ENCODE peak calls at places on chromosomes 5 and 9, in nine cellular contexts. U is tibial artery; R is SK-N-SH; M is fibroblast of lung; Y is astrocyte of the cerebellum; E is endothelial cell of umbilical vein; K is tibial nerve; C is BJ; G is CD8-positive, alpha-beta T cell. A is an unnamed sample.

GRCh38 chr9:14812806-14813205 is 90.3 kb upstream of the CER1 start:
- DNase-seq in C (no peak), R (no peak), G (no peak), E (no peak), M (no peak), K (no peak), U (no peak), Y (no peak), A (no peak)

GRCh38 chr5:50711280-50711679 is 44.8 kb downstream of the PARP8 start:
- DNase-seq in M (peak), K (no peak), C (no peak), R (peak), G (peak), E (no peak), U (no peak), Y (no peak), A (no peak)

GRCh38 chr5:96051401-96051830 is 89.8 kb upstream of the ELL2 start:
- DNase-seq in K (no peak), Y (no peak), U (no peak), R (no peak), M (no peak), G (no peak), E (no peak), C (no peak), A (no peak)

GRCh38 chr5:95966005-95966404 is 4.4 kb upstream of the ELL2 start:
- DNase-seq in R (no peak), K (no peak), U (no peak), E (no peak), C (no peak), G (no peak), Y (no peak), M (no peak), A (no peak)

GRCh38 chr5:127785098-127785927 is 82.1 kb downstream of the CCDC192 start:
- DNase-seq in E (no peak), U (no peak), G (no peak), M (peak), R (no peak), C (peak), K (no peak), Y (peak), A (peak)

GRCh38 chr5:9348296-9348996 is 197.4 kb downstream of the SEMA5A start:
- DNase-seq in C (peak), G (no peak), E (peak), M (peak), R (peak), U (no peak), Y (peak), K (no peak), A (peak)

GRCh38 chr9:112037281-112038016 is 137.6 kb downstream of the SUSD1 start:
- DNase-seq in R (no peak), M (peak), G (peak), C (peak), E (no peak), Y (no peak), K (no peak), U (no peak), A (peak)

GRCh38 chr5:54760182-54760935 is 225.0 kb downstream of the ESM1 start:
- DNase-seq in E (no peak), G (no peak), C (no peak), Y (no peak), U (no peak), M (peak), R (no peak), K (no peak), A (peak)

GRCh38 chr5:156411131-156411727 is 84.3 kb downstream of the SGCD start:
- DNase-seq in R (no peak), M (peak), G (no peak), Y (peak), U (no peak), C (peak), K (no peak), E (no peak), A (peak)

GRCh38 chr9:131557855-131558548 is 12.7 kb downstream of the PRRT1B start:
- DNase-seq in C (no peak), E (no peak), R (no peak), G (no peak), Y (no peak), U (no peak), K (no peak), M (no peak), A (no peak)

GRCh38 chr9:99602854-99603253 is 218.8 kb upstream of the NR4A3 start:
- DNase-seq in E (no peak), G (no peak), U (no peak), Y (no peak), K (no peak), C (no peak), M (no peak), R (no peak), A (no peak)

GRCh38 chr5:28324174-28324573 is 1285.8 kb upstream of the CDH9 start:
- DNase-seq in U (no peak), M (no peak), Y (no peak), K (no peak), G (no peak), E (no peak), C (no peak), R (no peak), A (no peak)

GRCh38 chr9:135379540-135380267 is 99.9 kb upstream of the PPP1R26 start:
- DNase-seq in E (no peak), K (no peak), Y (no peak), C (no peak), G (no peak), U (no peak), M (no peak), R (no peak), A (no peak)

GRCh38 chr9:95004452-95005275 is 278.2 kb downstream of the AOPEP start:
- DNase-seq in M (peak), K (peak), U (peak), R (peak), Y (no peak), E (peak), G (peak), C (no peak), A (no peak)

GRCh38 chr5:132498152-132498551 is 7.6 kb upstream of the IRF1 start:
- DNase-seq in M (no peak), C (no peak), Y (no peak), G (no peak), R (peak), U (peak), E (peak), K (peak), A (no peak)

GRCh38 chr9:2411459-2412215 is 209.9 kb upstream of the VLDLR start:
- DNase-seq in U (no peak), E (no peak), K (no peak), Y (peak), R (no peak), G (no peak), M (no peak), C (peak), A (peak)

GRCh38 chr5:68344447-68345111 is 129.0 kb downstream of the PIK3R1 start:
- DNase-seq in U (no peak), Y (no peak), E (peak), C (no peak), G (no peak), M (peak), K (no peak), R (no peak), A (no peak)

GRCh38 chr5:6659941-6660684 is 26.9 kb downstream of the SRD5A1 start:
- DNase-seq in M (no peak), U (no peak), K (no peak), E (no peak), C (no peak), G (no peak), R (no peak), Y (no peak), A (no peak)

GRCh38 chr9:135602789-135603481 is 36.4 kb downstream of the GLT6D1 start:
- DNase-seq in G (peak), R (peak), M (peak), E (peak), C (no peak), U (no peak), K (peak), Y (no peak), A (no peak)

GRCh38 chr5:137078171-137078665 is 420.9 kb downstream of the SPOCK1 start:
- DNase-seq in M (no peak), E (no peak), G (no peak), Y (no peak), U (no peak), K (no peak), R (no peak), C (no peak), A (no peak)

GRCh38 chr5:111063709-111064322 is 7.7 kb upstream of the TSLP start:
- DNase-seq in M (peak), G (no peak), K (no peak), Y (no peak), U (no peak), R (peak), C (no peak), E (no peak), A (no peak)

GRCh38 chr9:123176949-123177348 is 91.4 kb downstream of the STRBP start:
- DNase-seq in C (no peak), E (no peak), U (no peak), R (no peak), Y (no peak), K (no peak), M (no peak), G (no peak), A (no peak)

GRCh38 chr9:123174079-123174478 is 94.3 kb downstream of the STRBP start:
- DNase-seq in Y (no peak), K (no peak), M (no peak), U (no peak), R (no peak), E (no peak), C (no peak), G (no peak), A (no peak)

GRCh38 chr9:123169926-123170325 is 98.5 kb downstream of the STRBP start:
- DNase-seq in U (no peak), E (no peak), K (no peak), C (no peak), Y (no peak), G (no peak), R (no peak), M (no peak), A (no peak)

GRCh38 chr9:123176230-123176629 is 92.2 kb downstream of the STRBP start:
- DNase-seq in U (no peak), M (peak), R (no peak), Y (no peak), G (no peak), K (no peak), C (peak), E (peak), A (peak)

GRCh38 chr9:123174887-123175518 is 93.4 kb downstream of the STRBP start:
- DNase-seq in R (no peak), K (no peak), E (no peak), M (no peak), G (no peak), Y (no peak), C (no peak), U (no peak), A (no peak)
- H3K4me3 ChIP-seq in R (no peak), K (no peak), E (no peak), M (no peak), G (no peak), Y (no peak), C (no peak), U (no peak), A (no peak)

DNA sequence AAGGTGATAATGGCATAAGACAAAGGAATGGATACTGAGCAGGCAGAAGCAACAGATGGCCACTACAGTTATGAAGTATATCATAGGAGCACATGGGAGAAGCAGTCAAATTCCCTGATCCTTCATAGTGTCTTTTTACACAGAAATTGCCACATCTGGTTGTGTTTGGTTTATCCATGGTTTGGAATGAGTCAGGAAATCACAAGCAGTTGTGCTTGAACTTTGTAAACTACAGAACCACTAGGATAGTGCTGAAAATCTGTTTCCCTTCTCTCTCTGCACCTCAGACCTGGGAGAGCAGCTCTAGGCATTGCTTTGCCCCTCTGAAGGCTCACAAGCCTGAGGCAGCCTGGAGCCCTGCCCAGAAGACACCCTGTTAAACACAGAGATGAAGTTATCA is 134.0 kb downstream of the DMRT2 start:
- DNase-seq in C (no peak), K (no peak), R (no peak), Y (no peak), U (no peak), E (no peak), G (no peak), M (no peak), A (no peak)
- TF ChIP-seq CTCF in C (no peak), K (no peak), R (no peak), Y (no peak), U (no peak), E (no peak), G (no peak), M (no peak), A (no peak)

GRCh38 chr5:12245429-12245828 is 341.2 kb upstream of the CTNND2 start:
- DNase-seq in C (no peak), M (no peak), E (no peak), K (no peak), R (no peak), Y (no peak), U (no peak), G (no peak), A (no peak)

GRCh38 chr5:12248831-12249230 is 344.6 kb upstream of the CTNND2 start:
- DNase-seq in R (no peak), E (no peak), C (no peak), U (no peak), M (no peak), G (no peak), K (no peak), Y (no peak), A (no peak)

GRCh38 chr5:12237837-12238575 is 333.8 kb upstream of the CTNND2 start:
- DNase-seq in R (no peak), K (no peak), E (no peak), G (no peak), Y (no peak), C (no peak), U (no peak), M (no peak), A (no peak)

GRCh38 chr5:12246016-12246415 is 341.8 kb upstream of the CTNND2 start:
- DNase-seq in E (no peak), C (no peak), G (no peak), U (no peak), M (no peak), K (no peak), Y (no peak), R (no peak), A (no peak)

DNA sequence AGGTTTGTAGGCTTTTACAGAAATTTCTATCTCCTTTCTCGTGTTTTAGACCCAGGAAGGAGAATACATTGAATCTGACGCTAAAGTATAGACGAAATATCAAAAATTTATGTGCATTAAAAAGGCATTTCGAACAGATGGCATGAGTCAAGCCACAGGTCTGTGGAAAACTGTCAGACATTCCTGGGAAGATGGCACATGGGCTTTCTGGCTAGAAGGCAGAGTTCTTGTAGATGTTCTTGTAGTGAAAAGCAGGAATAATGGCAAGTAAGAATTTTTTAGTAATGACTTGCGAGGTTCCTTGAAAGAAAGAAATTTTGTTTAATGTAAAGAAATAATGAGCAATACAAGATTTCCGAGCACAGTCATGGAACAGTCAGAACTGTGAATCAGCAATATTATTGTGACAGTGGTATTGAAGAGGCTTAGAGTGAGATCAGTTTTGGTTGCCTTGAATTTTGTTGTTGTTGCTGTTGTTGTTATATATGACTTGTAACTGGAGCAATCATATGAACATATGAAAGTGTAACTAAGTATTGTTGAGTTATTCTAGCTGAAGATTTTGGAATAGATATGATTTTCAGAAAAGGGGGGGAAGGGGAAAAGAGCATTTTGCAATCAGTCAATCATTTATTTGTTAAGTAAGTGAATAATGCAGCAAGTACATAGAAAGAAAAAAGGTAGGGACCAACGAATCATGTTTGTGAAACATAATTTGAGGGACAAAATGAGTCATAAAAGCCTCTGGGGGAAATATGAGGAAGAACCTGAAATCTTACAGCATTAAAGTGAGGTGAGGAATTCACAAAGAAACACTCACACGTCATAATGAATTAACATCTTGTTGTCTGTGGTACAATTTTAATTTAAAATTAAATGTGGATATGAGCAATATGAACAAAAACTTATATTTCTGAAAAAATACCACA is 339.0 kb upstream of the CTNND2 start:
- DNase-seq in U (no peak), C (no peak), K (no peak), G (no peak), M (no peak), E (no peak), R (no peak), Y (no peak), A (no peak)
- H3K4me3 ChIP-seq in U (no peak), C (no peak), K (no peak), G (no peak), M (no peak), E (no peak), R (no peak), Y (no peak), A (no peak)

DNA sequence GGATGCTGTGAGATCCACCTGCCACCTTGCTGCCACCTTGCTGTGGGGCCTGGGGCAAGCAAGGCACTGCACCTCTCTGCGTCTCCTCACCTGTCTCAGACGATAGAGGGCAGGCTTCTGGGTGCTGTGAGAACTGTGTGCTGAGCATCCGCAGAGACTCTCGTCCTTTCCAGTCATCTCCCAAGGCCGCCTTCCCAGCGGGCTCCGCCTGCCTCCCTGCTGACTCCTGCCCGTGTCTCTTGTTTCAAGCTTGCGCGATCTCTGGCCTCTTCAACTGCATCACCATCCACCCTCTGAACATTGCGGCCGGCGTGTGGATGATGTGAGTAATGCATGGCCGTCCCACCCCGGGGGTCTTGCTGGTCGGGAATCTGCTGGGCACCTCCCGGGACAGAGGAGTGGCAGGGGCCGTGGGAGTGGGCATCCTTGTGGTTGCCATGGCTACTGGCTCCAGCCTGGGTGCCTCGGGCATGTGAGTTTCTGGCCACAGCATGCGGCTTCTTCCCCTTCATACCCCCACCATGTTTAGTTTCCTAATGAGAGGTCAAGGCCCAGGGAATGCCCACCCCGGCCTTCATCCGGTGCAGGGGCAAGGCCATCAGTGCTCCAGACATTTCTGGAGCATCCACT is 3.6 kb downstream of the CACFD1 start:
- DNase-seq in K (no peak), M (no peak), U (no peak), E (no peak), R (no peak), Y (no peak), C (no peak), G (no peak), A (no peak)
- TF ChIP-seq CTCF in K (no peak), M (no peak), U (no peak), E (no peak), R (no peak), Y (no peak), C (no peak), G (no peak), A (no peak)

GRCh38 chr5:130995851-130996250 is 169.2 kb downstream of the HINT1 start:
- DNase-seq in G (no peak), M (no peak), C (no peak), E (no peak), K (no peak), R (no peak), Y (no peak), U (no peak), A (no peak)
- H3K4me3 ChIP-seq in G (no peak), M (no peak), C (no peak), E (no peak), K (no peak), R (no peak), Y (no peak), U (no peak), A (no peak)

GRCh38 chr5:91305640-91306039 is 77.5 kb downstream of the ARRDC3 start:
- DNase-seq in G (no peak), C (no peak), U (no peak), Y (no peak), K (no peak), R (no peak), M (no peak), E (no peak), A (no peak)

GRCh38 chr5:91306497-91306896 is 76.6 kb downstream of the ARRDC3 start:
- DNase-seq in K (no peak), U (no peak), G (no peak), M (peak), Y (no peak), C (no peak), R (no peak), E (no peak), A (no peak)

GRCh38 chr5:91301459-91301858 is 81.7 kb downstream of the ARRDC3 start:
- DNase-seq in U (no peak), G (no peak), M (peak), E (no peak), K (no peak), R (no peak), C (peak), Y (no peak), A (peak)

GRCh38 chr5:91302958-91303357 is 80.2 kb downstream of the ARRDC3 start:
- DNase-seq in M (no peak), R (no peak), G (no peak), K (no peak), Y (no peak), U (no peak), C (no peak), E (no peak), A (no peak)

GRCh38 chr5:91302335-91302734 is 80.8 kb downstream of the ARRDC3 start:
- DNase-seq in Y (no peak), G (no peak), E (no peak), U (no peak), K (no peak), M (no peak), C (no peak), R (peak), A (no peak)
- TF ChIP-seq CTCF in Y (no peak), G (no peak), E (no peak), U (no peak), K (no peak), M (peak), C (no peak), R (peak), A (no peak)